ENCODE peak calls at places on chromosome 3, in ten cellular contexts. G is right cardiac atrium, E is NT2/D1, J is mucosa of descending colon, F is pancreas, T is upper lobe of right lung, X is transverse colon, Z is lower lobe of right lung, R is psoas muscle, V is heart left ventricle. N is an unnamed sample.

GRCh38 chr3:72153477-72154314 is 368.7 kb upstream of the PROK2 start:
- DNase-seq in E (no peak), G (no peak), V (no peak), R (no peak), X (no peak), Z (no peak), T (no peak), J (no peak), F (no peak), N (no peak)

GRCh38 chr3:141471160-141471559 is 15.7 kb upstream of the RASA2 start:
- DNase-seq in T (no peak), J (no peak), E (no peak), X (no peak), V (no peak), G (no peak), Z (no peak), F (peak; percentile 23), R (no peak), N (no peak)

GRCh38 chr3:109152326-109152725 is 15.8 kb downstream of the C3orf85 start:
- DNase-seq in E (no peak), J (peak; percentile 55), G (no peak), R (no peak), F (no peak), V (no peak), Z (no peak), X (peak; percentile 32), T (no peak), N (peak; percentile 39)

GRCh38 chr3:11390411-11391171 is 118.4 kb downstream of the ATG7 start:
- DNase-seq in F (no peak), R (no peak), J (peak; percentile 20), T (no peak), Z (no peak), V (no peak), X (no peak), E (no peak), G (no peak), N (peak; percentile 44)

GRCh38 chr3:195806211-195806915 is 5.4 kb downstream of the MUC4 start:
- DNase-seq in T (no peak), R (no peak), J (no peak), Z (no peak), X (no peak), F (no peak), V (no peak), G (no peak), E (peak; percentile 97), N (peak; percentile 29)

GRCh38 chr3:111577798-111578685 is 17.1 kb downstream of the ZBED2 start:
- DNase-seq in Z (no peak), J (peak; percentile 15), V (no peak), X (no peak), R (no peak), E (peak; percentile 11), G (no peak), T (no peak), F (no peak), N (no peak)

GRCh38 chr3:190252080-190252479 is 70.2 kb downstream of the CLDN1 start:
- DNase-seq in F (no peak), V (no peak), Z (no peak), T (no peak), J (no peak), R (no peak), E (no peak), X (no peak), G (no peak), N (no peak)

GRCh38 chr3:22960326-22960984 is 242.7 kb upstream of the UBE2E2 start:
- DNase-seq in F (no peak), J (peak; percentile 70), G (peak; percentile 67), R (no peak), T (no peak), E (no peak), X (peak; percentile 32), V (no peak), Z (no peak), N (peak; percentile 36)

GRCh38 chr3:147838650-147839049 is 429.5 kb downstream of the ZIC1 start:
- DNase-seq in T (no peak), X (no peak), V (no peak), J (peak; percentile 35), Z (no peak), G (no peak), F (no peak), R (no peak), E (no peak), N (no peak)

GRCh38 chr3:134359121-134360010 is 14.9 kb downstream of the AMOTL2 start:
- DNase-seq in Z (peak; percentile 41), T (peak; percentile 52), X (no peak), J (no peak), F (peak; percentile 70), G (no peak), E (no peak), R (peak; percentile 56), V (no peak), N (no peak)

GRCh38 chr3:134361162-134361831 is 12.9 kb downstream of the AMOTL2 start:
- DNase-seq in E (no peak), T (peak; percentile 54), G (no peak), R (peak; percentile 51), Z (peak; percentile 42), F (peak; percentile 64), J (no peak), V (peak; percentile 84), X (peak; percentile 4), N (no peak)

GRCh38 chr3:134357914-134358811 is 16.1 kb downstream of the AMOTL2 start:
- DNase-seq in V (no peak), F (peak; percentile 55), Z (peak; percentile 54), T (peak; percentile 63), X (no peak), J (peak; percentile 41), R (peak; percentile 61), E (peak; percentile 93), G (peak; percentile 57), N (no peak)

GRCh38 chr3:134362221-134362620 is 12.0 kb downstream of the AMOTL2 start:
- DNase-seq in J (no peak), V (no peak), X (no peak), Z (peak; percentile 12), R (no peak), G (no peak), T (peak; percentile 16), F (no peak), E (no peak), N (no peak)

GRCh38 chr3:134360046-134360445 is 14.2 kb downstream of the AMOTL2 start:
- DNase-seq in V (no peak), T (peak; percentile 49), Z (peak; percentile 45), F (peak; percentile 62), R (peak; percentile 77), E (no peak), G (peak; percentile 75), J (no peak), X (no peak), N (no peak)
- H3K4me1 ChIP-seq in V (peaks cover 81% of the 10 kb centered on the region), T (peaks cover 95% of the 10 kb centered on the region), Z (peaks cover 99% of the 10 kb centered on the region), F (peaks cover 18% of the 10 kb centered on the region), R (peaks cover 96% of the 10 kb centered on the region), E (peaks cover 56% of the 10 kb centered on the region), G (peaks cover 57% of the 10 kb centered on the region), J (peaks cover 17% of the 10 kb centered on the region), X (peaks cover 28% of the 10 kb centered on the region), N (peaks cover 11% of the 10 kb centered on the region)

GRCh38 chr3:58425782-58426181 is 7.8 kb downstream of the PDHB start:
- DNase-seq in E (no peak), X (no peak), V (no peak), J (no peak), F (no peak), R (no peak), G (no peak), T (no peak), Z (no peak), N (no peak)
- H3K4me1 ChIP-seq in E (no peaks in the 10 kb centered on the region), X (no peaks in the 10 kb centered on the region), V (peaks cover 13% of the 10 kb centered on the region), J (peaks cover 7% of the 10 kb centered on the region), F (no peaks in the 10 kb centered on the region), R (no peaks in the 10 kb centered on the region), G (no peaks in the 10 kb centered on the region), T (peaks cover 6% of the 10 kb centered on the region), Z (peaks cover 9% of the 10 kb centered on the region), N (no peaks in the 10 kb centered on the region)

GRCh38 chr3:128381609-128382008 is 85.1 kb downstream of the DNAJB8 start:
- DNase-seq in J (peak; percentile 16), X (no peak), E (no peak), G (peak; percentile 43), T (no peak), Z (no peak), F (peak; percentile 51), V (no peak), R (no peak), N (peak; percentile 42)
- H3K4me1 ChIP-seq in J (peaks cover 29% of the 10 kb centered on the region), X (peaks cover 47% of the 10 kb centered on the region), E (peaks cover 10% of the 10 kb centered on the region), G (peaks cover 25% of the 10 kb centered on the region), T (peaks cover 31% of the 10 kb centered on the region), Z (peaks cover 38% of the 10 kb centered on the region), F (peaks cover 25% of the 10 kb centered on the region), V (peaks cover 76% of the 10 kb centered on the region), R (peaks cover 77% of the 10 kb centered on the region), N (peaks cover 16% of the 10 kb centered on the region)

GRCh38 chr3:79012946-79013362 is 754.8 kb downstream of the ROBO1 start:
- DNase-seq in T (no peak), G (no peak), F (no peak), V (no peak), Z (no peak), E (no peak), X (no peak), J (no peak), R (no peak), N (no peak)
- H3K4me1 ChIP-seq in T (no peaks in the 10 kb centered on the region), G (peaks cover 6% of the 10 kb centered on the region), F (no peaks in the 10 kb centered on the region), V (peaks cover 9% of the 10 kb centered on the region), Z (peaks cover 6% of the 10 kb centered on the region), E (no peaks in the 10 kb centered on the region), X (no peaks in the 10 kb centered on the region), J (no peaks in the 10 kb centered on the region), R (no peaks in the 10 kb centered on the region), N (no peaks in the 10 kb centered on the region)

GRCh38 chr3:125591116-125591755 is 4.1 kb downstream of the OSBPL11 start:
- DNase-seq in Z (no peak), G (no peak), E (no peak), X (no peak), T (no peak), J (no peak), R (no peak), V (no peak), F (no peak), N (no peak)
- H3K4me1 ChIP-seq in Z (peaks cover 70% of the 10 kb centered on the region), G (peaks cover 6% of the 10 kb centered on the region), E (no peaks in the 10 kb centered on the region), X (peaks cover 38% of the 10 kb centered on the region), T (peaks cover 50% of the 10 kb centered on the region), J (peaks cover 20% of the 10 kb centered on the region), R (peaks cover 76% of the 10 kb centered on the region), V (peaks cover 42% of the 10 kb centered on the region), F (peaks cover 32% of the 10 kb centered on the region), N (no peaks in the 10 kb centered on the region)

DNA sequence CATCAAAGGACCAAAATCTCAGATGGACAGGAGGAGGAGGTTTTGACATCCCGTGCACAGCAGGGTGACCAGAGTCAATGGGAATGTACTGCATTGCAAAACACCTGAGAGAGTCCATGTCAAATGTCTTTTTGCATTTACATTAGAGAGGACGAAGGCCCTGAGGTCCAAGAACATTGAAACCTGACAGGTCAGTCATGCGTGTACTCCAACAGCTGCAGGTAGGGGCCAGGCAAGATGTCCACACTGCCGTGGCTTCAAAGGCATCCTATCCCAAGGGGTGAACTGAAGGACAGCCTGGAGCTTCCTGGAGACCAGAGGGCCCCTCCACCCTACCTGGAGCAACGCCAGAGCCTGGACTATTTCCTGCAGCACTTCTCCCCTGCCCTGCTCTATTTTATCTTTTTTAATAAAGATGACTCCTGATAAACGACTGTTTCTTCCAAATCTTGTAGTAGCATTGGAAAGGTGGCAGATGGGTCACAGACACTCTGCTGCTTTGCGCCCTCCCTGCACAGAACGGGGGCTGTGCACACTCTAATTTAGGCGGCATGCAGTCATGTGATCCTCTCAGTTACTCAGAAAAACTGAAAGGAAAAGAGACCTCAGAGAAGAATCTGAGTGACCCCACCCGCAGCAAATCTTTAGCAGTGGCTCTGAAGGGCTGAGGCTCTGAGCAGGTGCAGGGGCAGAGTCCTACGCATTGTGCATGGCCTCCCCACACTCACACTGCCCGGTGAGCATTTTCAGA is 68.2 kb downstream of the HMCES start:
- DNase-seq in E (no peak), T (no peak), X (no peak), J (no peak), G (no peak), Z (peak; percentile 30), V (peak; percentile 50), R (no peak), F (peak; percentile 19), N (no peak)
- H3K4me1 ChIP-seq in E (peaks cover 10% of the 10 kb centered on the region), T (peaks cover 15% of the 10 kb centered on the region), X (peaks cover 10% of the 10 kb centered on the region), J (no peaks in the 10 kb centered on the region), G (peaks cover 6% of the 10 kb centered on the region), Z (peaks cover 27% of the 10 kb centered on the region), V (peaks cover 37% of the 10 kb centered on the region), R (no peaks in the 10 kb centered on the region), F (no peaks in the 10 kb centered on the region), N (no peaks in the 10 kb centered on the region)

N was measured in colonic mucosa.